ENCODE peak calls at places on chromosomes 13 and 19, in nine cellular contexts. J is adrenal gland; S is pancreas; R is uterus; I is mammary epithelial cell; F is HCT116; E is sigmoid colon; D is CD8-positive, alpha-beta T cell; P is thoracic aorta. T is an unnamed sample.

GRCh38 chr13:49858183-49858856 is 65.8 kb upstream of the KPNA3 start:
- DNase-seq in J (no peak), S (peak; percentile 25), R (no peak), I (peak; percentile 79), F (no peak), E (no peak), D (no peak), P (no peak), T (no peak)

GRCh38 chr13:85254641-85255040 is 544.6 kb downstream of the SLITRK6 start:
- DNase-seq in J (no peak), S (no peak), R (no peak), I (no peak), F (no peak), E (no peak), D (no peak), P (no peak), T (no peak)

GRCh38 chr13:28822801-28823200 is 2.7 kb downstream of the MTUS2 start:
- DNase-seq in J (no peak), S (no peak), R (no peak), I (no peak), F (no peak), E (no peak), D (no peak), P (no peak), T (no peak)

GRCh38 chr13:42593719-42594012 is 19.7 kb downstream of the TNFSF11 start:
- DNase-seq in J (no peak), S (no peak), R (no peak), I (no peak), F (no peak), E (no peak), D (no peak), P (no peak), T (no peak)

GRCh38 chr19:7170983-7171382 is 101.5 kb downstream of the ZNF557 start:
- DNase-seq in J (no peak), S (no peak), R (no peak), I (no peak), F (no peak), E (no peak), D (no peak), P (no peak), T (no peak)

GRCh38 chr13:70043685-70044084 is 63.9 kb upstream of the ATXN8OS start:
- DNase-seq in J (no peak), S (no peak), R (no peak), I (peak; percentile 11), F (no peak), E (no peak), D (no peak), P (no peak), T (no peak)

GRCh38 chr19:1104452-1105216 is 840 bp downstream of the GPX4 start:
- DNase-seq in J (peak; percentile 89), S (peak; percentile 68), R (peak; percentile 75), I (peak; percentile 75), F (no peak), E (peak; percentile 89), D (peak; percentile 73), P (no peak), T (peak; percentile 70)

GRCh38 chr19:5926641-5927438 is 12.8 kb downstream of the CAPS start:
- DNase-seq in J (peak; percentile 70), S (no peak), R (peak; percentile 81), I (no peak), F (no peak), E (peak; percentile 90), D (no peak), P (no peak), T (peak; percentile 81)

GRCh38 chr19:41407271-41407670 is 9.7 kb downstream of the BCKDHA start:
- DNase-seq in J (no peak), S (no peak), R (no peak), I (no peak), F (no peak), E (no peak), D (no peak), P (no peak), T (peak; percentile 35)

GRCh38 chr13:106275441-106276032 is 259.9 kb downstream of the EFNB2 start:
- DNase-seq in J (no peak), S (no peak), R (no peak), I (no peak), F (no peak), E (no peak), D (no peak), P (no peak), T (no peak)

GRCh38 chr19:2129022-2129421 is 22.3 kb downstream of the AP3D1 start:
- DNase-seq in J (no peak), S (no peak), R (no peak), I (no peak), F (no peak), E (no peak), D (no peak), P (no peak), T (no peak)

GRCh38 chr13:102580552-102581169 is 16.1 kb upstream of the TPP2 start:
- DNase-seq in J (no peak), S (no peak), R (no peak), I (peak; percentile 51), F (peak; percentile 68), E (no peak), D (peak; percentile 42), P (no peak), T (no peak)

GRCh38 chr19:47507031-47507430 is 7.8 kb downstream of the NAPA start:
- DNase-seq in J (peak; percentile 79), S (peak; percentile 53), R (no peak), I (no peak), F (no peak), E (no peak), D (no peak), P (no peak), T (no peak)

GRCh38 chr13:52158629-52159158 is 703 bp downstream of the NEK3 start:
- DNase-seq in J (no peak), S (peak; percentile 12), R (peak; percentile 31), I (peak; percentile 16), F (no peak), E (peak; percentile 67), D (no peak), P (no peak), T (peak; percentile 67)

GRCh38 chr13:73880365-73880764 is 253.8 kb downstream of the KLF12 start:
- DNase-seq in J (no peak), S (no peak), R (no peak), I (no peak), F (no peak), E (no peak), D (no peak), P (no peak), T (no peak)

GRCh38 chr13:113299951-113300350 is 2.9 kb downstream of the LAMP1 start:
- DNase-seq in J (no peak), S (no peak), R (no peak), I (no peak), F (no peak), E (no peak), D (no peak), P (no peak), T (no peak)

GRCh38 chr19:31331536-31331935 is 17.7 kb downstream of the TSHZ3 start:
- DNase-seq in J (peak; percentile 53), S (no peak), R (no peak), I (no peak), F (no peak), E (peak; percentile 64), D (no peak), P (no peak), T (no peak)

GRCh38 chr13:32045963-32046785 is 14.6 kb downstream of the FRY start:
- DNase-seq in J (no peak), S (no peak), R (no peak), I (peak; percentile 17), F (no peak), E (no peak), D (no peak), P (no peak), T (no peak)

GRCh38 chr19:44571830-44572661 is 41.3 kb upstream of the IGSF23 start:
- DNase-seq in J (no peak), S (no peak), R (no peak), I (no peak), F (no peak), E (no peak), D (no peak), P (no peak), T (no peak)
- H3K27ac ChIP-seq in J (peak overlapping the region; percentile 41), S (no peak overlapping the region), R (no peak overlapping the region), I (no peak overlapping the region), F (no peak overlapping the region), E (no peak overlapping the region), D (no peak overlapping the region), P (no peak overlapping the region), T (no peak overlapping the region)

GRCh38 chr19:18648971-18649310 is 12.1 kb downstream of the KLHL26 start:
- DNase-seq in J (peak; percentile 79), S (no peak), R (peak; percentile 23), I (no peak), F (no peak), E (no peak), D (no peak), P (no peak), T (peak; percentile 91)
- H3K4me3 ChIP-seq in J (no peak overlapping the region), S (no peak overlapping the region), R (no peak overlapping the region), I (no peak overlapping the region), F (no peak overlapping the region), E (no peak overlapping the region), D (no peak overlapping the region), P (peak overlapping the region; percentile 62), T (peak overlapping the region; percentile 42)

GRCh38 chr19:38898788-38899446 is 501 bp downstream of the SIRT2 start:
- DNase-seq in J (peak; percentile 75), S (no peak), R (no peak), I (peak; percentile 31), F (no peak), E (no peak), D (no peak), P (no peak), T (no peak)

GRCh38 chr19:38893341-38893771 is 6.1 kb downstream of the SIRT2 start:
- DNase-seq in J (peak; percentile 87), S (no peak), R (no peak), I (no peak), F (no peak), E (no peak), D (no peak), P (no peak), T (no peak)

GRCh38 chr19:38891791-38892190 is 7.6 kb downstream of the SIRT2 start:
- DNase-seq in J (no peak), S (no peak), R (no peak), I (no peak), F (no peak), E (no peak), D (no peak), P (no peak), T (no peak)

GRCh38 chr19:38892841-38893240 is 6.6 kb downstream of the SIRT2 start:
- DNase-seq in J (no peak), S (no peak), R (no peak), I (no peak), F (no peak), E (no peak), D (no peak), P (no peak), T (no peak)

GRCh38 chr19:38894968-38895367 is 4.5 kb downstream of the SIRT2 start:
- DNase-seq in J (no peak), S (no peak), R (no peak), I (no peak), F (no peak), E (no peak), D (no peak), P (no peak), T (no peak)
- H3K27ac ChIP-seq in J (no peak overlapping the region), S (no peak overlapping the region), R (no peak overlapping the region), I (no peak overlapping the region), F (no peak overlapping the region), E (no peak overlapping the region), D (no peak overlapping the region), P (no peak overlapping the region), T (no peak overlapping the region)

DNA sequence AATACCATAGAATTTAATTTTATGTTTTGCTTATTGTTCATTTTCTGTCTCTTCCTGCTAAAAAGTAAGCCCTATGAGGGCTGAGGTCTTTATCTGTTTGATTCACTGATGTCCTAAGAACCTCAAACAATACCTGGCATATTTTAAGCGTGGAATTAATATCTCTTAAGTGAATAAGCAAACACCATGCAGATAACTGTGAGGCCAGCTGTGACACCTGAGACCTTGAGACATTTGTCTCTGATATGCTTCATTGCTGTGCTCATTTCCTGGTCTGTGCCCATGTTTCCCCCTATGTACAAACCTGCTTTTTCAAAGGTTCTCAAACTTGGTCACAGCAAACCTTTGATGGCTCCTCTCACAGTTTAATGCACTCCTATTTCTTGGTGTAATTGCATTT is 254.6 kb downstream of the COG6 start:
- DNase-seq in J (no peak), S (no peak), R (no peak), I (no peak), F (no peak), E (no peak), D (no peak), P (no peak), T (no peak)
- H3K4me3 ChIP-seq in J (no peak overlapping the region), S (no peak overlapping the region), R (no peak overlapping the region), I (no peak overlapping the region), F (no peak overlapping the region), E (no peak overlapping the region), D (no peak overlapping the region), P (no peak overlapping the region), T (no peak overlapping the region)

T was measured in tibial artery.